ENCODE peak calls at places on chromosome 9, in five cellular contexts. S is heart right ventricle, L is Peyer's patch, J is colonic mucosa, X is A549. U is an unnamed sample. For H3K9me3, the result is how much of the 10 kb centered on the place peaks cover.

GRCh38 chr9:35688558-35689350 is 971 bp downstream of the TPM2 start:
- DNase-seq in J (no peak), X (no peak), L (no peak), S (no peak), U (peak)

GRCh38 chr9:116700882-116701836 is 14.1 kb downstream of the TRIM32 start:
- DNase-seq in J (no peak), L (no peak), S (no peak), X (no peak), U (no peak)

GRCh38 chr9:133924453-133924852 is 67.7 kb downstream of the VAV2 start:
- DNase-seq in J (no peak), X (no peak), S (no peak), L (no peak), U (no peak)

GRCh38 chr9:129752915-129753724 is at the start of gene PTGES:
- DNase-seq in L (peak), X (peak), S (peak), J (peak), U (peak)

GRCh38 chr9:70935856-70936255 is 185.6 kb downstream of the TRPM3 start:
- DNase-seq in X (no peak), L (no peak), S (no peak), J (no peak), U (no peak)

GRCh38 chr9:126587187-126588185 is 26.2 kb upstream of the LMX1B start:
- DNase-seq in L (no peak), X (no peak), J (no peak), S (peak), U (peak)

GRCh38 chr9:4152876-4153275 is 147.0 kb downstream of the GLIS3 start:
- DNase-seq in X (no peak), J (no peak), S (no peak), L (no peak), U (no peak)

GRCh38 chr9:128160603-128160987 is 530 bp downstream of the BBLN start:
- DNase-seq in X (no peak), S (no peak), L (no peak), J (no peak), U (no peak)

GRCh38 chr9:2686884-2687283 is 30.4 kb upstream of the KCNV2 start:
- DNase-seq in X (no peak), J (no peak), S (no peak), L (no peak), U (no peak)

GRCh38 chr9:18761742-18762141 is 271.3 kb downstream of the SAXO1 start:
- DNase-seq in J (no peak), L (no peak), X (no peak), S (no peak), U (no peak)

GRCh38 chr9:79687131-79687447 is 115.3 kb downstream of the TLE4 start:
- DNase-seq in J (no peak), S (no peak), X (no peak), L (peak), U (no peak)

GRCh38 chr9:128901822-128902221 is 19.0 kb upstream of the PHYHD1 start:
- DNase-seq in L (no peak), S (no peak), X (no peak), J (no peak), U (no peak)

GRCh38 chr9:107263289-107263688 is 19.8 kb upstream of the RAD23B start:
- DNase-seq in L (no peak), X (no peak), S (no peak), J (no peak), U (no peak)

GRCh38 chr9:122265265-122265900 is 701 bp downstream of the MRRF start:
- DNase-seq in X (no peak), L (no peak), J (peak), S (no peak), U (no peak)

GRCh38 chr9:109314011-109314531 is 6.8 kb downstream of the EPB41L4B start:
- DNase-seq in L (no peak), X (no peak), S (no peak), J (no peak), U (no peak)

GRCh38 chr9:132757031-132757430 is 86.8 kb downstream of the GTF3C4 start:
- DNase-seq in L (no peak), S (no peak), J (no peak), X (no peak), U (no peak)

GRCh38 chr9:132762896-132763295 is 92.6 kb downstream of the GTF3C4 start:
- DNase-seq in S (no peak), X (no peak), J (peak), L (no peak), U (no peak)

GRCh38 chr9:132763574-132763973 is 93.3 kb downstream of the GTF3C4 start:
- DNase-seq in S (no peak), X (no peak), L (no peak), J (peak), U (no peak)

GRCh38 chr9:132761602-132762001 is 91.3 kb downstream of the GTF3C4 start:
- DNase-seq in X (no peak), S (no peak), J (no peak), L (no peak), U (no peak)

GRCh38 chr9:132760057-132760456 is 89.8 kb downstream of the GTF3C4 start:
- DNase-seq in X (no peak), L (no peak), J (no peak), S (no peak), U (no peak)
- H3K27ac ChIP-seq in X (no peak), L (no peak), J (no peak), S (no peak), U (no peak)

DNA sequence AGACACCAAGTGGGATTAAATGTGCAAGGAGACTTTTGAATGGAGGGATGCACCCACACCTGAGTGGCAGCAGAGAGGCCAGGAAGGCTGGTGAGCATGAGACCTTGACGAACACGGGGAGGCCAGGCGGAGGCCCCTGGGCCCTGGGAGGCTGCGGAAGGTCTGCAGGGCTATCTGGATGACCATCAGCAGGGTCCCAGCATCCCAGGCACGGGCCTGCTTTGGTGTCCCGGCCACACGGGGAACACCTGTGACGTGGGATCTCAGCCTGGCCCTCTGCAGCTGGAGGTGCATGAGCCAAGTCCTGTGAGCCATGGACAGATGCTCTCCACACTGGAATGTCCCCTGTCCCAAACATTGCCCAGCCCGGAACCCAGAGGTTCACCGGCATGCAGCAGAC is 174.0 kb upstream of the FOXD4L5 start:
- DNase-seq in L (no peak), X (no peak), J (no peak), S (no peak), U (no peak)
- H3K9me3 ChIP-seq in L (under half), X (under half), J (under half), S (under half), U (under half)

GRCh38 chr9:136344544-136345280 is 17.4 kb downstream of the GPSM1 start:
- DNase-seq in J (no peak), L (no peak), X (no peak), S (no peak), U (no peak)

GRCh38 chr9:136346927-136347465 is 16.5 kb downstream of the DNLZ start:
- DNase-seq in L (no peak), X (no peak), J (no peak), S (no peak), U (no peak)

GRCh38 chr9:136343884-136344269 is 16.5 kb downstream of the GPSM1 start:
- DNase-seq in S (no peak), X (no peak), J (no peak), L (no peak), U (no peak)

GRCh38 chr9:136346157-136346481 is 17.4 kb downstream of the DNLZ start:
- DNase-seq in J (no peak), S (no peak), L (no peak), X (no peak), U (no peak)

DNA sequence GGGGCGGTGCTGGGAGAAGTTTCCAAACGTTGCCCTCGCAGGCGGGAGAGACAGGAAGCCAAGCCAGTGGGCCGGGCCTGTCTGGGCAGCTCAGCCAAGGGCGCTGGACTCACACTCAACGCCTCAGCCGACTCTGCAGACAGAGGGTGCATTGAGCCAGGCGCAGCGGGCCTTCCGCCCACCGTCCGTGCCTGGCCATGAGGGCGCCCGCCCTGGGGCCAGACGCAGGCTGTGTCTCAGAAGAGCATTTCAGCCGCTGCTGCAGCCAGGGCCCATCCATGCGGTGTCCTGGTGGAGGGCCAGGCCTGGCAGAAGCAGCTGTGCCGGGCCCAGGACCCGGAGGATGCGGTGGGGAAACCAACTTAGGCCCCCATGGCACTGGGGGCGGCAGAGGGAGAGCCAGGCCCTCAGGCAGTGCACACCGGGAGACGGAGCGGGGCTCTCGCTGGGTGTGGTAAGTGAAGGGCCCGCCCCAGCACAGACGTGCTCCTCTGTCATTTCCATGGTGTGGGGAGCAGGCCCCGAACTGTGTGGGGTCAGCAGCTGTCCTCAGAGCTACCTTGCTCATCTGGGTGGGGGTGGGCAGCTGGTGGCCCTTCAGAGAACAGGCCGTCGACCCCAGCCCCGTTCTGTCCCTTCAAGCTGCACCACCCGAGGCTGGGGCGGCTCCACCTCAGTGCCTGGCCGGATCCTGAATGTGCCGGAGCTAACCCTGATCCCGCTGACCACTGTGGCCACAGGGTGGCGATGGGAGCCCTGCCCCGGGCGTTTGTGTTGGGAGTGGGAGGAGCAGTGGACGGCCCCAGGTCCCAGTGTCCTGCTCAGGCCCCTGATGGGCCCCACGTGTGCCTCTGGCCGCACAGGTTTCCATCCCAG is 18.0 kb downstream of the DNLZ start:
- DNase-seq in S (peak), L (no peak), X (peak), J (peak), U (no peak)
- H3K27ac ChIP-seq in S (peak), L (no peak), X (peak), J (peak), U (no peak)

GRCh38 chr9:135241381-135242380 is 154.2 kb downstream of the OLFM1 start:
- DNase-seq in L (no peak), S (peak), X (no peak), J (no peak), U (no peak)

GRCh38 chr9:135244751-135245221 is 157.3 kb downstream of the OLFM1 start:
- DNase-seq in L (no peak), J (no peak), X (no peak), S (peak), U (peak)

GRCh38 chr9:135244271-135244691 is 156.8 kb downstream of the OLFM1 start:
- DNase-seq in X (no peak), S (peak), L (no peak), J (no peak), U (peak)

GRCh38 chr9:135242406-135242805 is 154.9 kb downstream of the OLFM1 start:
- DNase-seq in J (no peak), S (peak), X (no peak), L (no peak), U (no peak)

DNA sequence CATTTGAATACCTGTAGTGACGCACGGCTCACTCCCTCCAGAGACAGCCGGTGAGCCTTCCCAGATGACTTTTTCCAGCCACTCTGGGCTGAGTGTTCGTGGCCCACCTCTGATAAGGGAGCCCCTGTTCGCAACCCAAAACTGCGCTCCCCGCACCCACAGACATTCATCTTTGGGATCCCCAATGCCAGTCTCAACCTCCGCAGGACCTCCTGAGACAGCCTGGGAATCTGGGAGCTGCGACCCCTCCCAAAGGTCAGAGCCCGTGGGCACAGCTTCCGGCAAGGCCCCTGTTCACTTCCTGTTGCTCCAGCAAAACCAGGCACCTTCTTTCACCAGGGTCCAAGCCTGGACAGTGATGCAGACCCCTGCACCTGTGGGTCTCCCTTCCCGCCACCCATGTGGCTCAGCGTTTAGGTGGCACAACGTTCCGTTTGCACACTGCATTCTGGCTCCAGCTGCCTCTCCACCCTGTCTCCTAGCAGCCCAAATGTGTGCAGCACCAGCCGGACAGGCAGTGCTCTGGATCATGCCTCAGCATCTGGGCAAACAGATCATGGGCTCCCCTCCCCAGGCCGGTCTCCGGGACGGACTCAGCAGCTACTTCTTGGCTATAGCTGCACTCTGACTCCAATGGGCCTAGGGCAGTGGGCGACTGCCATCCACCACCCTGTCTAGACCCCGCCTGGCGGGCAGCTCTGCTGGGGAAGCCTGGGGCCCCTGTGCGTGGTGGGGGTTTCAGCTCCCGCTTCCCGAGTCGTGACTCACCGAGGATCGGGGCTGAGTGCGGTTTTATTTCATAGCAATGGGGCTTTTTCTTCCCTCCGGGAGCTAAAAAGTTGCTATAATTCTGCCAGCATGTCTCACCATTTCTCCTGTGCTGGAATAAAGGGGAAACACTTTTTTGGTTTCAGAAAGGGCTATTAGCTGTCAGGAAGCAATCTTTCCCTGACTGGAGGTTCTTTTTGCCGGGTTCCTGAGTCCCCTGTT is 156.0 kb downstream of the OLFM1 start:
- DNase-seq in J (no peak), X (no peak), S (peak), L (no peak), U (no peak)
- H3K9me3 ChIP-seq in J (under half), X (under half), S (under half), L (under half), U (under half)

GRCh38 chr9:92960561-92961290 is 13.4 kb downstream of the FGD3 start:
- DNase-seq in L (no peak), J (no peak), S (no peak), X (no peak), U (no peak)
- H3K27ac ChIP-seq in L (peak), J (no peak), S (peak), X (no peak), U (no peak)

DNA sequence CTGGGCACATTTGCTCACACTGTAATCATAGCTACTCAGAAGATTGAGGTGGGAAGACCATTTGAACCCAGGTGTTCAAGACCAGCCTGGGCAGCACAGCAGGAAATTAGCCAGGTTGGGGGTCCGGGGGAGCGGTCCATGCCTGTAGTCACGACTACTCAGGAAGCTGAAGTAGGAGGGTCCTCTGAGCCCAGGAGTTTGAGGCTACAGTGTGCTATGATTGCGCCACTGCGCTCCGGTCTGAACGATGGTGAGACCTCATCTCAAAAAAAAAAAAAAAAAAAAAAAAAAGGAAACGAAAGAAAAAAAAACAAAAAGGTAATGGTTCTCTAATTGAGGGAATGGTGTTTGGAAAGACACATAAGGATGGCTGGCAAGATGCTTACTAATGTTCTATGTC is 97.1 kb downstream of the DENND1A start:
- DNase-seq in J (no peak), L (no peak), X (no peak), S (no peak), U (no peak)
- H3K9me3 ChIP-seq in J (under half), L (under half), X (under half), S (under half), U (under half)

U was measured in pancreas.